ENCODE peak calls at places on chromosomes 12 and 14, in ten cellular contexts. A is CD4-positive, CD25-positive, alpha-beta regulatory T cell; U is RCC 7860; Q is NCI-H748 treated with DMSO at 0.1 percent for 48 hours; D is stimulated activated CD4-positive, alpha-beta T cell treated with anti-CD3 and anti-CD28 coated beads, Interleukin-2, amount 100 ng/mL, for 48 hours; J is fibroblast of lung; H is GM23338; O is GM04504; V is T-helper 22 cell; L is kidney tubule cell. N is an unnamed sample.
A peak's percentile ranks its signal among the peaks of the same experiment; 100 is the strongest.

GRCh38 chr12:65740873-65741600 is 83.2 kb upstream of the HMGA2 start:
- DNase-seq in L (peak; percentile 87), A (no peak), H (peak; percentile 93), U (peak; percentile 35), V (no peak), O (no peak), D (peak; percentile 68), Q (no peak), J (peak; percentile 82), N (peak; percentile 66)

GRCh38 chr14:69259176-69259530 is 805 bp upstream of the GALNT16 start:
- DNase-seq in D (no peak), L (no peak), V (no peak), J (no peak), Q (no peak), A (no peak), U (no peak), H (no peak), O (no peak), N (no peak)

GRCh38 chr14:69242311-69243224 is 17.4 kb upstream of the GALNT16 start:
- DNase-seq in D (peak; percentile 36), V (no peak), H (peak; percentile 82), L (peak; percentile 69), O (peak; percentile 38), A (peak; percentile 16), J (peak; percentile 82), Q (peak; percentile 19), U (peak; percentile 6), N (peak; percentile 17)

GRCh38 chr12:49428652-49429549 is 61.6 kb downstream of the SPATS2 start:
- DNase-seq in Q (no peak), H (no peak), D (no peak), V (no peak), J (peak; percentile 70), A (no peak), U (peak; percentile 41), L (peak; percentile 42), O (no peak), N (peak; percentile 39)

GRCh38 chr12:105018001-105018400 is 31.9 kb downstream of the NOPCHAP1 start:
- DNase-seq in U (no peak), H (no peak), V (no peak), L (peak; percentile 33), Q (no peak), O (no peak), A (no peak), D (no peak), J (no peak), N (no peak)

GRCh38 chr14:106879241-106879640 is 1352.9 kb downstream of the TMEM121 start:
- DNase-seq in V (no peak), D (peak; percentile 69), Q (peak; percentile 25), O (no peak), L (peak; percentile 70), A (no peak), U (no peak), J (no peak), H (peak; percentile 6), N (peak; percentile 26)

GRCh38 chr14:95536036-95536577 is 1.3 kb downstream of the GLRX5 start:
- DNase-seq in A (no peak), U (no peak), H (no peak), J (no peak), O (no peak), D (no peak), L (no peak), V (no peak), Q (no peak), N (no peak)

GRCh38 chr12:15522574-15523187 is 200.4 kb downstream of the PTPRO start:
- DNase-seq in O (no peak), L (peak; percentile 65), D (no peak), H (peak; percentile 69), A (no peak), U (peak; percentile 26), V (no peak), J (peak; percentile 76), Q (peak; percentile 54), N (peak; percentile 66)

GRCh38 chr12:88944403-88944802 is 364.1 kb upstream of the KITLG start:
- DNase-seq in J (peak; percentile 28), Q (no peak), D (no peak), U (no peak), H (no peak), A (no peak), V (no peak), L (peak; percentile 64), O (no peak), N (no peak)

GRCh38 chr14:101939771-101940170 is 24.6 kb upstream of the DYNC1H1 start:
- DNase-seq in A (no peak), D (no peak), L (no peak), U (no peak), V (no peak), H (no peak), Q (no peak), O (no peak), J (no peak), N (no peak)

GRCh38 chr14:29897181-29897580 is 30.5 kb downstream of the PRKD1 start:
- DNase-seq in H (no peak), Q (no peak), U (no peak), J (no peak), O (no peak), L (no peak), D (no peak), V (no peak), A (no peak), N (no peak)

GRCh38 chr14:56216631-56217379 is 98.6 kb downstream of the PELI2 start:
- DNase-seq in Q (peak; percentile 58), L (no peak), J (peak; percentile 46), D (no peak), V (no peak), U (no peak), A (no peak), O (no peak), H (no peak), N (no peak)

GRCh38 chr12:84807249-84807648 is 105.3 kb downstream of the SLC6A15 start:
- DNase-seq in D (no peak), L (peak; percentile 29), O (peak; percentile 21), Q (no peak), A (no peak), V (no peak), H (no peak), J (peak; percentile 22), U (no peak), N (no peak)

GRCh38 chr12:54967461-54967860 is 17.1 kb downstream of the TESPA1 start:
- DNase-seq in H (no peak), Q (no peak), L (no peak), A (no peak), D (no peak), O (no peak), U (no peak), J (no peak), V (no peak), N (no peak)